ENCODE peak calls at places on chromosomes 6 and 20, in eight cellular contexts. R, T, K, W, D, H, Z and M are unnamed samples.

GRCh38 chr6:5541751-5542432 is 280.6 kb downstream of the FARS2 start:
- DNase-seq in R (no peak), T (no peak), K (no peak), W (no peak), D (no peak), H (peak), Z (no peak), M (no peak)

GRCh38 chr6:168394606-168395005 is 46.4 kb upstream of the SMOC2 start:
- DNase-seq in R (no peak), T (no peak), K (no peak), W (no peak), D (no peak), H (no peak), Z (no peak), M (no peak)

GRCh38 chr20:62696999-62697398 is 11.6 kb upstream of the NTSR1 start:
- DNase-seq in R (no peak), T (no peak), K (no peak), W (no peak), D (peak), H (no peak), Z (no peak), M (no peak)

GRCh38 chr6:157019733-157020132 is 242.6 kb downstream of the ARID1B start:
- DNase-seq in R (no peak), T (no peak), K (no peak), W (no peak), D (no peak), H (no peak), Z (no peak), M (peak)

GRCh38 chr6:126831461-126831860 is 287.0 kb upstream of the RSPO3 start:
- DNase-seq in R (no peak), T (no peak), K (no peak), W (no peak), D (no peak), H (no peak), Z (no peak), M (no peak)

GRCh38 chr20:37991506-37992302 is 41.6 kb downstream of the TTI1 start:
- DNase-seq in R (no peak), T (no peak), K (no peak), W (no peak), D (no peak), H (no peak), Z (no peak), M (no peak)

GRCh38 chr20:51379601-51380341 is 162.7 kb downstream of the NFATC2 start:
- DNase-seq in R (no peak), T (no peak), K (no peak), W (no peak), D (no peak), H (no peak), Z (no peak), M (no peak)

GRCh38 chr6:23601811-23602340 is 524.1 kb upstream of the NRSN1 start:
- DNase-seq in R (no peak), T (no peak), K (no peak), W (no peak), D (no peak), H (no peak), Z (no peak), M (no peak)

GRCh38 chr20:19802492-19803158 is 44.6 kb downstream of the RIN2 start:
- DNase-seq in R (peak), T (no peak), K (no peak), W (no peak), D (no peak), H (peak), Z (peak), M (no peak)

GRCh38 chr6:138986578-138986977 is 1.5 kb downstream of the REPS1 start:
- DNase-seq in R (no peak), T (no peak), K (no peak), W (no peak), D (no peak), H (peak), Z (no peak), M (no peak)

GRCh38 chr20:44706371-44707258 is 8.6 kb upstream of the CCN5 start:
- DNase-seq in R (no peak), T (no peak), K (no peak), W (no peak), D (no peak), H (peak), Z (no peak), M (no peak)

GRCh38 chr6:403659-404655 is 12.4 kb downstream of the IRF4 start:
- DNase-seq in R (no peak), T (no peak), K (no peak), W (no peak), D (peak), H (no peak), Z (no peak), M (peak)

GRCh38 chr6:106181664-106182418 is 95.7 kb downstream of the PRDM1 start:
- DNase-seq in R (no peak), T (peak), K (no peak), W (peak), D (no peak), H (peak), Z (no peak), M (no peak)

GRCh38 chr6:27619436-27619835 is 146.5 kb upstream of the ZNF184 start:
- DNase-seq in R (no peak), T (no peak), K (no peak), W (no peak), D (no peak), H (no peak), Z (no peak), M (no peak)

GRCh38 chr6:116531675-116532570 is 13.6 kb downstream of the TRAPPC3L start:
- DNase-seq in R (peak), T (peak), K (peak), W (peak), D (no peak), H (peak), Z (peak), M (peak)

GRCh38 chr20:50992733-50993457 is 30.0 kb downstream of the KCNG1 start:
- DNase-seq in R (peak), T (peak), K (peak), W (peak), D (no peak), H (peak), Z (peak), M (peak)

GRCh38 chr20:60071965-60072364 is 113.7 kb downstream of the CDH26 start:
- DNase-seq in R (no peak), T (no peak), K (no peak), W (no peak), D (no peak), H (peak), Z (no peak), M (no peak)

GRCh38 chr6:24274441-24275083 is 83.3 kb downstream of the DCDC2 start:
- DNase-seq in R (no peak), T (no peak), K (no peak), W (no peak), D (no peak), H (peak), Z (no peak), M (no peak)

GRCh38 chr6:106309766-106310373 is 15.7 kb downstream of the ATG5 start:
- DNase-seq in R (no peak), T (peak), K (no peak), W (no peak), D (no peak), H (peak), Z (no peak), M (no peak)

GRCh38 chr6:159074120-159074684 is 29.4 kb upstream of the TAGAP start:
- DNase-seq in R (peak), T (peak), K (peak), W (no peak), D (no peak), H (no peak), Z (no peak), M (no peak)

GRCh38 chr6:70954750-70955149 is 2.1 kb downstream of the B3GAT2 start:
- DNase-seq in R (no peak), T (no peak), K (no peak), W (no peak), D (no peak), H (no peak), Z (no peak), M (no peak)

GRCh38 chr6:169808608-169808967 is 57.2 kb downstream of the ERMARD start:
- DNase-seq in R (no peak), T (no peak), K (no peak), W (no peak), D (no peak), H (no peak), Z (no peak), M (no peak)

GRCh38 chr6:31308050-31308844 is 36.4 kb upstream of the HLA-C start:
- DNase-seq in R (no peak), T (no peak), K (peak), W (no peak), D (peak), H (peak), Z (peak), M (peak)

GRCh38 chr6:132388291-132388690 is 13.0 kb downstream of the MOXD1 start:
- DNase-seq in R (no peak), T (no peak), K (no peak), W (no peak), D (no peak), H (peak), Z (peak), M (no peak)

GRCh38 chr6:91082311-91082803 is 495.5 kb upstream of the MAP3K7 start:
- DNase-seq in R (no peak), T (no peak), K (no peak), W (no peak), D (no peak), H (peak), Z (no peak), M (no peak)

GRCh38 chr6:26550250-26550993 is 12.3 kb downstream of the HMGN4 start:
- DNase-seq in R (no peak), T (peak), K (peak), W (no peak), D (peak), H (peak), Z (peak), M (peak)

GRCh38 chr6:163405412-163406309 is 8.9 kb upstream of the QKI start:
- DNase-seq in R (no peak), T (no peak), K (no peak), W (no peak), D (peak), H (no peak), Z (no peak), M (peak)

GRCh38 chr20:62617711-62618483 is 24.4 kb upstream of the SLCO4A1 start:
- DNase-seq in R (no peak), T (no peak), K (no peak), W (no peak), D (peak), H (no peak), Z (no peak), M (no peak)

GRCh38 chr6:19536838-19537237 is 300.3 kb upstream of the ID4 start:
- DNase-seq in R (no peak), T (no peak), K (peak), W (no peak), D (no peak), H (peak), Z (no peak), M (no peak)

GRCh38 chr6:21005816-21006553 is 471.7 kb downstream of the CDKAL1 start:
- DNase-seq in R (peak), T (peak), K (no peak), W (peak), D (no peak), H (peak), Z (no peak), M (no peak)

GRCh38 chr20:23782366-23782983 is 31.7 kb upstream of the CST1 start:
- DNase-seq in R (peak), T (peak), K (no peak), W (peak), D (no peak), H (peak), Z (peak), M (no peak)

GRCh38 chr20:4022386-4023350 is 7.3 kb upstream of the RNF24 start:
- DNase-seq in R (no peak), T (no peak), K (no peak), W (no peak), D (no peak), H (no peak), Z (no peak), M (no peak)

GRCh38 chr20:47574616-47575401 is 73.1 kb downstream of the NCOA3 start:
- DNase-seq in R (peak), T (no peak), K (peak), W (no peak), D (no peak), H (no peak), Z (peak), M (no peak)